ENCODE peak calls at places on chromosomes 7 and 10, in ten cellular contexts. B is T-helper 1 cell; D is neuronal stem cell; P is NCI-H69; F is CD4-positive, alpha-beta memory T cell; L is GM20000; K is NCI-H2029; G is pancreas; R is ureter; J is H54. O is an unnamed sample.

GRCh38 chr10:43188702-43189101 is 50.5 kb downstream of the CSGALNACT2 start:
- DNase-seq in J (no peak), D (no peak), L (no peak), P (no peak), R (no peak), G (no peak), B (no peak), K (no peak), F (no peak), O (no peak)

GRCh38 chr7:26105931-26106330 is 46.1 kb upstream of the NFE2L3 start:
- DNase-seq in R (no peak), G (no peak), K (no peak), D (no peak), L (no peak), P (no peak), B (no peak), F (no peak), J (no peak), O (no peak)

GRCh38 chr10:93593749-93594148 is 7.3 kb downstream of the RBP4 start:
- DNase-seq in J (no peak), B (no peak), G (no peak), R (no peak), P (no peak), K (no peak), L (no peak), D (no peak), F (no peak), O (no peak)

GRCh38 chr7:143979359-143979758 is 20.8 kb upstream of the OR6B1 start:
- DNase-seq in F (no peak), L (no peak), B (no peak), G (no peak), D (no peak), R (no peak), P (no peak), K (no peak), J (no peak), O (no peak)

GRCh38 chr7:149704507-149704906 is 68.9 kb downstream of the ZNF467 start:
- DNase-seq in P (no peak), B (no peak), K (no peak), J (no peak), D (no peak), L (no peak), R (no peak), F (no peak), G (no peak), O (no peak)

GRCh38 chr7:28558236-28558635 is 145.9 kb downstream of the CREB5 start:
- DNase-seq in F (no peak), P (peak), L (no peak), J (no peak), D (no peak), B (no peak), G (no peak), K (no peak), R (no peak), O (no peak)

GRCh38 chr10:5948999-5949759 is 28.2 kb downstream of the IL15RA start:
- DNase-seq in D (peak), F (no peak), G (peak), K (no peak), B (no peak), P (peak), L (peak), R (no peak), J (peak), O (no peak)

GRCh38 chr10:8060010-8060703 is 5.7 kb downstream of the GATA3 start:
- DNase-seq in B (peak), R (no peak), J (no peak), P (no peak), G (no peak), K (no peak), D (peak), L (peak), F (peak), O (peak)

GRCh38 chr7:79461660-79462059 is 8.2 kb upstream of the MAGI2 start:
- DNase-seq in L (no peak), R (no peak), G (no peak), D (no peak), K (no peak), B (no peak), P (no peak), F (no peak), J (peak), O (no peak)

GRCh38 chr7:111074071-111074771 is 16.7 kb upstream of the LRRN3 start:
- DNase-seq in J (no peak), P (peak), L (no peak), D (no peak), K (no peak), B (no peak), G (no peak), R (no peak), F (no peak), O (no peak)

GRCh38 chr7:117001283-117001682 is 48.0 kb downstream of the ST7 start:
- DNase-seq in J (no peak), B (no peak), K (no peak), P (peak), D (no peak), G (no peak), F (no peak), L (no peak), R (no peak), O (no peak)

GRCh38 chr10:87552248-87552914 is 47.7 kb downstream of the MINPP1 start:
- DNase-seq in D (no peak), P (no peak), B (no peak), K (no peak), J (no peak), G (no peak), L (no peak), R (no peak), F (no peak), O (no peak)

GRCh38 chr7:123844712-123845219 is at the start of gene HYAL4:
- DNase-seq in K (no peak), F (no peak), G (no peak), B (no peak), D (no peak), P (no peak), R (no peak), L (no peak), J (no peak), O (no peak)

GRCh38 chr7:12423355-12423994 is 19.8 kb upstream of the VWDE start:
- DNase-seq in D (no peak), G (no peak), B (no peak), K (no peak), F (no peak), J (no peak), P (no peak), L (no peak), R (no peak), O (no peak)

GRCh38 chr10:10233256-10233655 is 784.4 kb upstream of the CELF2 start:
- DNase-seq in R (no peak), K (no peak), F (no peak), D (no peak), G (no peak), J (no peak), P (no peak), B (no peak), L (no peak), O (no peak)

GRCh38 chr10:129192344-129193128 is 274.5 kb upstream of the MGMT start:
- DNase-seq in B (no peak), P (no peak), G (no peak), R (no peak), J (no peak), K (no peak), L (no peak), D (no peak), F (no peak), O (no peak)

GRCh38 chr10:58438340-58438739 is 53.1 kb downstream of the TFAM start:
- DNase-seq in J (no peak), K (no peak), B (no peak), R (no peak), G (no peak), F (no peak), P (no peak), D (no peak), L (no peak), O (no peak)

GRCh38 chr10:61539876-61540275 is 86.7 kb upstream of the TMEM26 start:
- DNase-seq in R (no peak), L (no peak), D (no peak), B (no peak), G (no peak), J (no peak), P (no peak), F (no peak), K (no peak), O (no peak)

GRCh38 chr10:98308602-98309365 is 40.8 kb upstream of the LOXL4 start:
- DNase-seq in F (no peak), J (no peak), K (no peak), L (no peak), B (no peak), R (no peak), G (no peak), P (peak), D (no peak), O (no peak)

GRCh38 chr7:151921451-151921850 is 34.8 kb upstream of the GALNTL5 start:
- DNase-seq in D (no peak), P (no peak), J (no peak), G (no peak), R (no peak), F (no peak), K (no peak), L (no peak), B (no peak), O (no peak)

GRCh38 chr10:124117511-124117785 is 24.1 kb upstream of the CHST15 start:
- DNase-seq in L (no peak), R (no peak), K (no peak), J (no peak), F (no peak), D (no peak), P (no peak), G (no peak), B (no peak), O (no peak)

GRCh38 chr10:86956195-86956840 is 1.1 kb downstream of the MMRN2 start:
- DNase-seq in P (no peak), F (no peak), K (no peak), B (no peak), J (no peak), G (no peak), D (no peak), L (no peak), R (no peak), O (no peak)

GRCh38 chr7:17109017-17109416 is 189.4 kb upstream of the AHR start:
- DNase-seq in K (no peak), F (no peak), D (no peak), P (no peak), G (no peak), B (no peak), R (no peak), L (no peak), J (no peak), O (no peak)

GRCh38 chr7:105013818-105014724 is at the start of gene KMT2E:
- DNase-seq in K (peak), G (peak), R (peak), D (peak), L (peak), B (peak), F (peak), P (peak), J (no peak), O (peak)

O was measured in activated gamma-delta T cell treated with Interleukin-2 at 50 U/mL for 16 hours.